ENCODE peak calls at places on chromosomes 13 and 19, in six cellular contexts. G is psoas muscle; B is CD4-positive, alpha-beta memory T cell; U is heart right ventricle; F is fibroblast of lung; Q is substantia nigra. J is an unnamed sample.

GRCh38 chr19:12676384-12676792 is 5.3 kb downstream of the DHPS start:
- DNase-seq in G (peak; percentile 80), B (peak; percentile 73), U (peak; percentile 83), F (peak; percentile 56), Q (peak; percentile 33), J (peak; percentile 55)

GRCh38 chr13:52348983-52349780 is 56.8 kb downstream of the THSD1 start:
- DNase-seq in G (no peak), B (no peak), U (no peak), F (peak; percentile 92), Q (no peak), J (peak; percentile 95)

GRCh38 chr19:5823579-5824281 is 15.8 kb downstream of the FUT6 start:
- DNase-seq in G (no peak), B (no peak), U (no peak), F (no peak), Q (no peak), J (no peak)

GRCh38 chr13:27978301-27978968 is 9.3 kb upstream of the CDX2 start:
- DNase-seq in G (no peak), B (no peak), U (no peak), F (no peak), Q (no peak), J (no peak)

GRCh38 chr13:52615817-52616216 is 26.4 kb upstream of the HNRNPA1L2 start:
- DNase-seq in G (no peak), B (peak; percentile 11), U (no peak), F (no peak), Q (no peak), J (no peak)

GRCh38 chr19:14022469-14022868 is 5.5 kb upstream of the RLN3 start:
- DNase-seq in G (no peak), B (no peak), U (no peak), F (peak; percentile 73), Q (no peak), J (no peak)

GRCh38 chr19:6767357-6768235 is at the start of gene SH2D3A:
- DNase-seq in G (peak; percentile 47), B (peak; percentile 96), U (peak; percentile 59), F (peak; percentile 11), Q (no peak), J (peak; percentile 90)

GRCh38 chr13:50697746-50698526 is 145.6 kb downstream of the DLEU7 start:
- DNase-seq in G (no peak), B (no peak), U (no peak), F (no peak), Q (no peak), J (no peak)

GRCh38 chr13:83007226-83007625 is 875.0 kb downstream of the SLITRK1 start:
- DNase-seq in G (no peak), B (no peak), U (no peak), F (no peak), Q (no peak), J (peak; percentile 76)

GRCh38 chr19:38317104-38317612 is 1.4 kb upstream of the YIF1B start:
- DNase-seq in G (no peak), B (peak; percentile 21), U (no peak), F (no peak), Q (no peak), J (no peak)

GRCh38 chr13:111288276-111288675 is 32.2 kb upstream of the TEX29 start:
- DNase-seq in G (no peak), B (no peak), U (no peak), F (no peak), Q (no peak), J (no peak)

GRCh38 chr13:59166174-59166573 is 997.6 kb downstream of the DIAPH3 start:
- DNase-seq in G (no peak), B (no peak), U (no peak), F (no peak), Q (no peak), J (no peak)

GRCh38 chr13:77338961-77339401 is 12.1 kb upstream of the MYCBP2 start:
- DNase-seq in G (no peak), B (no peak), U (no peak), F (no peak), Q (no peak), J (no peak)

GRCh38 chr13:104900186-104900817 is 1635.2 kb downstream of the EFNB2 start:
- DNase-seq in G (no peak), B (no peak), U (no peak), F (no peak), Q (no peak), J (no peak)

GRCh38 chr13:71327266-71327665 is 539.7 kb downstream of the DACH1 start:
- DNase-seq in G (no peak), B (no peak), U (no peak), F (no peak), Q (no peak), J (no peak)

GRCh38 chr19:918481-919156 is 1.5 kb downstream of the KISS1R start:
- DNase-seq in G (no peak), B (no peak), U (no peak), F (no peak), Q (no peak), J (no peak)

GRCh38 chr13:29543230-29544215 is 52.0 kb downstream of the SLC7A1 start:
- DNase-seq in G (no peak), B (no peak), U (no peak), F (peak; percentile 79), Q (no peak), J (no peak)

GRCh38 chr13:109309625-109310363 is 476.6 kb downstream of the IRS2 start:
- DNase-seq in G (no peak), B (no peak), U (no peak), F (no peak), Q (no peak), J (no peak)

GRCh38 chr19:40691421-40692211 is 1.2 kb upstream of the NUMBL start:
- DNase-seq in G (no peak), B (no peak), U (no peak), F (peak; percentile 15), Q (no peak), J (no peak)

GRCh38 chr19:1818549-1819195 is 6.6 kb upstream of the ATP8B3 start:
- DNase-seq in G (no peak), B (no peak), U (no peak), F (no peak), Q (no peak), J (no peak)

GRCh38 chr19:47110521-47111080 is 3.0 kb downstream of the ZC3H4 start:
- DNase-seq in G (no peak), B (peak; percentile 40), U (no peak), F (no peak), Q (peak; percentile 57), J (no peak)

GRCh38 chr19:58558623-58559274 is 338 bp upstream of the UBE2M start:
- DNase-seq in G (peak; percentile 99), B (peak; percentile 100), U (peak; percentile 100), F (peak; percentile 96), Q (no peak), J (peak; percentile 93)

DNA sequence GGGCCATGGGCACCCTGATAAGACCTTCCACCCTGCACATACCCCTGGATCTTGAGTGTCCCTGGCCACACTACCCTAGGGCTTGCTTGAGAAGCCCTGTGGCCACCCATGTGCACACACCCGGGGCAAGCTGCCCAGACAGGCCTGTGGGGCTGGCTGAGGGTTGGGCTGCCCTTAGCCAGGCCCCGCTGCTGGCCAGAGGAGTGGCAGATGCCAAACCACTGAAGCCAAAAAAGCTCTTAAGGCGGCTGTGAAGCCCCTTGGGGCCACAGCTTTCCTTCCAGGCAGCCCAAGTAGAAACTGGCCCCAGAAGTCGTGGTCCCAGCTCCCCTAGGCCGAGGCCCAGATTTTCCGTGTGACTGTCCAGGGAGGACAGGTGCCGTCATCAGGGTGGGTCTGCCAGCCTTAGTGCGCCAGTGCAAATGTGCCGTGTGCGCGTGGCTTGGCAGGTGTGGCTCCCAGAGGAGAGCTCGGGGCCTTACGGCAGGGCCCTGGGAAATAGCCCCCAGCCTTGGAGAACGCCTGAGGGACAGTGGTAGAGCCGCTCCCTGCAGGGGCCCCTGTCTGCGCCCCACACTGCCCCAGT is 14.8 kb downstream of the CEBPG start:
- DNase-seq in G (peak; percentile 75), B (no peak), U (no peak), F (no peak), Q (no peak), J (no peak)
- H3K27ac ChIP-seq in G (peak overlapping the region; percentile 83), B (no peak overlapping the region), U (peak overlapping the region; percentile 84), F (no peak overlapping the region), Q (no peak overlapping the region), J (no peak overlapping the region)

GRCh38 chr13:24541127-24541475 is 28.5 kb upstream of the PARP4 start:
- DNase-seq in G (no peak), B (no peak), U (no peak), F (no peak), Q (no peak), J (no peak)
- H3K27ac ChIP-seq in G (no peak overlapping the region), B (no peak overlapping the region), U (no peak overlapping the region), F (no peak overlapping the region), Q (no peak overlapping the region), J (no peak overlapping the region)

DNA sequence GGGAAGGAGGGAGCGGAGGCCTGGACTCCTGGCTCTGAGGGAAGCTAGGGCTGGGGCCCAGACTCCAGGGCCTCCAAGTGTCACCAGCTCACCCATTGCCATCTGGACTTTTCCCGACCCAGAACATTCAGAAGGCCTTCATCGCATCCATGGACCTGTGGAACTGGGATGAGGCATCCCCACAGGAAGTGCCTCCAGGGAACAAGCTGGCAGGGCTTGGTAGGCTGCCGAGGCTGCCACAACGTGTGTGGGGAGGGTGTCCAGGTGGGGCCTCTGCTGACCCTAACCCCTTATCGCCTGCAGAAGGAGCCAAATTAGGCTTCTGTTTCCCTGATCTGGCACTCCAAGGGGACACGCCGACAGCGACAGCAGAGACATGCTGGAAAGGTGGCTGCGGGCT is 767 bp downstream of the ETV2 start:
- DNase-seq in G (no peak), B (no peak), U (no peak), F (no peak), Q (no peak), J (no peak)
- H3K27ac ChIP-seq in G (no peak overlapping the region), B (no peak overlapping the region), U (no peak overlapping the region), F (no peak overlapping the region), Q (no peak overlapping the region), J (no peak overlapping the region)

GRCh38 chr13:102701331-102701730 is 6.5 kb upstream of the METTL21C start:
- DNase-seq in G (no peak), B (no peak), U (no peak), F (no peak), Q (no peak), J (no peak)
- H3K27ac ChIP-seq in G (peak overlapping the region; percentile 78), B (no peak overlapping the region), U (no peak overlapping the region), F (no peak overlapping the region), Q (no peak overlapping the region), J (no peak overlapping the region)

GRCh38 chr19:4642625-4643024 is 3.3 kb downstream of the TNFAIP8L1 start:
- DNase-seq in G (no peak), B (no peak), U (no peak), F (no peak), Q (no peak), J (no peak)

GRCh38 chr19:4638828-4639530 is at the start of gene TNFAIP8L1:
- DNase-seq in G (peak; percentile 97), B (peak; percentile 98), U (peak; percentile 98), F (peak; percentile 88), Q (peak; percentile 50), J (peak; percentile 64)

GRCh38 chr19:4640247-4641000 is 1.1 kb downstream of the TNFAIP8L1 start:
- DNase-seq in G (peak; percentile 28), B (no peak), U (no peak), F (no peak), Q (no peak), J (peak; percentile 38)

GRCh38 chr19:4639531-4640246 is 373 bp downstream of the TNFAIP8L1 start:
- DNase-seq in G (peak; percentile 33), B (peak; percentile 10), U (peak; percentile 57), F (no peak), Q (no peak), J (no peak)

GRCh38 chr19:4641132-4641531 is 1.8 kb downstream of the TNFAIP8L1 start:
- DNase-seq in G (no peak), B (no peak), U (no peak), F (no peak), Q (no peak), J (peak; percentile 71)
- H3K27ac ChIP-seq in G (no peak overlapping the region), B (peak overlapping the region; percentile 78), U (no peak overlapping the region), F (no peak overlapping the region), Q (no peak overlapping the region), J (no peak overlapping the region)